ENCODE peak calls at places on chromosomes 4 and X, in five cellular contexts. J is heart right ventricle, E is fibroblast of mammary gland, Y is endodermal cell, F is foreskin fibroblast. L is an unnamed sample.

GRCh38 chrX:105610401-105610800 is 211.9 kb upstream of the NRK start:
- DNase-seq in E (peak; percentile 37), Y (no peak), F (peak; percentile 33), J (no peak), L (peak; percentile 10)

GRCh38 chr4:120682981-120683380 is 239.5 kb downstream of the PRDM5 start:
- DNase-seq in J (no peak), Y (no peak), F (peak; percentile 9), E (no peak), L (no peak)

GRCh38 chr4:35465096-35465495 is 779.2 kb downstream of the ARAP2 start:
- DNase-seq in E (no peak), J (no peak), Y (no peak), F (no peak), L (no peak)

GRCh38 chr4:45241976-45242375 is 515.6 kb upstream of the GNPDA2 start:
- DNase-seq in F (peak; percentile 0), J (no peak), Y (no peak), E (peak; percentile 14), L (peak; percentile 68)

GRCh38 chrX:150366951-150367545 is 3.9 kb downstream of the MAMLD1 start:
- DNase-seq in Y (no peak), F (peak; percentile 46), J (no peak), E (peak; percentile 68), L (peak; percentile 40)

GRCh38 chr4:8099981-8100464 is 58.6 kb downstream of the ABLIM2 start:
- DNase-seq in E (peak; percentile 12), F (no peak), J (peak; percentile 34), Y (no peak), L (peak; percentile 11)

GRCh38 chr4:119025440-119025839 is 110.2 kb upstream of the MYOZ2 start:
- DNase-seq in F (peak; percentile 86), J (no peak), Y (no peak), E (peak; percentile 77), L (peak; percentile 84)

GRCh38 chr4:86496094-86497060 is 97.7 kb upstream of the PTPN13 start:
- DNase-seq in J (peak; percentile 11), E (peak; percentile 57), Y (peak; percentile 60), F (peak; percentile 77), L (peak; percentile 72)

GRCh38 chr4:79288185-79288584 is 37.7 kb downstream of the NAA11 start:
- DNase-seq in Y (no peak), J (no peak), F (no peak), E (no peak), L (no peak)

DNA sequence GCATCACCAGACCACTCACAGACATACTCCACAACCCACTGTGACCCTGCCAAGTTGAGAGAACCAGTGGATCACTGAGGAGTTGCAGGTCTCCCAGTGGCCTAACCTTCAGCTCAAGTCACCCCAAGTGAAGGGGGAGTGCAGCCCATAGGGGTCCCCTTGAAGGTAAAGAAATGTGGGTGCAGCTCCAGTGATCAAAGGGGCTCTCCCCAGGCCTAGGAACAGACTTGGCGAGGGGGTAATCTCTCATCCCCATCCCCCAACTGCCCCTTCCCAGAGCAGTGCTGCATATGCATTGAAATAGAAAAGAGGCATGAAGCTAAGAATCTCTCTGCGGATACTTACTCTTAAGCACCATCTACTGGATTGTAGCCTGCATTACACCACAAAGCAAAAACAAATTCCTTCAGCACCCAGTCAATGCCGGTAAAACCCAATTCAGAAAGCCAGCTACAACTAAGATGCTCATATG is 27.0 kb downstream of the MAGEE1 start:
- DNase-seq in J (no peak), F (peak; percentile 0), Y (peak; percentile 70), E (peak; percentile 22), L (peak; percentile 17)
- TF ChIP-seq CTCF in J (peak; percentile 64), F (peak; percentile 54), Y (peak; percentile 71), E (peak; percentile 53), L (peak; percentile 43)

DNA sequence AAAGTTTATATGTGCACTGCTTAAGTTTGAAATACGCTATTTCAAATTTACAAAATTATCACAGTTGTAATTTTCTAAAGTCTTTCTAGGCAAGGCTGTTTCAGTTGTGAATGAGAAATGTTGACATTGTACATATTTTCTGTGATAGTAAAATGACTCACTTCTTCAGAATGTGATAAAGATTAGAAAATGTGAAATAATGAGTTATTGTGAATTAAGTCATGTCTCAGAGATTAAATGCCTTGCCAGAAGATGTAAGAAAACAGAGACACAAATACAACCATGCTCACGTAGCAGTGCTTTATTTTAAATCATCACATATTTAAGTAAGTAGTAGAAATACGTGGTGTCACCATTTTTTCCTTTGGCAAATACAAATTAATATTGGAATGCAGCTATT is 770 bp downstream of the CLCN4 start:
- DNase-seq in J (no peak), E (no peak), F (peak; percentile 38), Y (no peak), L (peak; percentile 60)
- H3K4me3 ChIP-seq in J (no peak overlapping the region), E (no peak overlapping the region), F (no peak overlapping the region), Y (peak overlapping the region; percentile 78), L (peak overlapping the region; percentile 58)

GRCh38 chr4:111630705-111631104 is 514.5 kb upstream of the FAM241A start:
- DNase-seq in E (peak; percentile 54), F (peak; percentile 59), J (no peak), Y (no peak), L (peak; percentile 59)
- TF ChIP-seq CTCF in E (peak; percentile 49), F (peak; percentile 24), J (peak; percentile 29), Y (peak; percentile 70), L (peak; percentile 47)

DNA sequence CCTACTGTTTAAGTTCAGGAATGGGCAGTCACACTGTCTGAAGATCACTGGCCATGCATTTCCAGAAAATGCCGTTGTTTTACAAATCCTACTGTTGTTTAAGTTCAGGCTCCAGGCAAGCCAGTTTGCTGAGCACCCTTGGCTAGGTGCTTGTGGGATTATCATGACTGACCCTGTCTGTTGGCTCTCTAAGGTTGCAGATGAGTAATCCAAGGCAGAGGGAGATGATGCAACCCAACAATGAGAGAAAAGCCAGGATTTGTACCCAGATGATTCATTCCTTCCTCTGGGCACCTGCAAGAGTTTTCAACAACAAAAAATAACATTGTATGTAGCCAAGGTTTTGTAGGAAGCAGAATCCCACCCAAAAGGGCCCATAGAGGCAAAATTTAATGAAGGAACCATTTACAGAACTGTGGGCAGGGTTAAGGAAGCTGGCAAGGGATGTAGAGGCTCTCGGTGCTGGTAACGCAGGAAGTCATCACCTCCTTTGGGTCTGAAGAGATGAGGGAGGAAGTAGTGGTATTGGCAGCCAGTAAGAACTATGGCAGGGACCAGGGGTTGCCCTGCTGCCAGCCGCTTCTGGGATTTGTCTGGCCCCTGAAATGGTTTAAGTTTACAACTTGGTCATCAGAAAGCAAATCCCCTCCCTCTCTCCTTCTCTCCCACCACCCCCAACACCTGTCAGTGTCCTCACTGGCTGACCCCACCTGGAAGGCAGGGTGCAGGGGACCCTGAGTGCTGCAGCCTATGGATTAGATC is 54.8 kb downstream of the MSX1 start:
- DNase-seq in Y (no peak), F (peak; percentile 5), J (no peak), E (peak; percentile 68), L (peak; percentile 51)
- H3K4me3 ChIP-seq in Y (no peak overlapping the region), F (no peak overlapping the region), J (no peak overlapping the region), E (no peak overlapping the region), L (no peak overlapping the region)

GRCh38 chr4:21946858-21947257 is 1.7 kb downstream of the KCNIP4 start:
- DNase-seq in Y (no peak), E (no peak), J (no peak), F (no peak), L (no peak)

GRCh38 chr4:21947768-21948346 is 715 bp downstream of the KCNIP4 start:
- DNase-seq in J (no peak), F (peak; percentile 5), E (no peak), Y (no peak), L (no peak)

GRCh38 chr4:21949073-21949457 is 493 bp upstream of the KCNIP4 start:
- DNase-seq in E (peak; percentile 20), F (peak; percentile 41), Y (no peak), J (no peak), L (no peak)

GRCh38 chr4:21952549-21952948 is 4.0 kb upstream of the KCNIP4 start:
- DNase-seq in F (no peak), E (no peak), J (no peak), Y (no peak), L (no peak)

GRCh38 chr4:21948347-21949072 is at the start of gene KCNIP4:
- DNase-seq in J (no peak), Y (peak; percentile 86), F (peak; percentile 49), E (peak; percentile 8), L (peak; percentile 23)
- TF ChIP-seq CTCF in J (no peak), Y (peak; percentile 40), F (no peak), E (no peak), L (no peak)